ENCODE peak calls at places on chromosomes 1 and 21, in six cellular contexts. V, H, B, D, R and L are unnamed samples.

GRCh38 chr21:28516996-28517592 is 475.6 kb downstream of the LTN1 start:
- DNase-seq in V (peak; percentile 51), D (peak; percentile 52), H (peak; percentile 99), R (no peak), B (peak; percentile 71), L (peak; percentile 61)

GRCh38 chr1:43441166-43441893 is 12.4 kb downstream of the HYI start:
- DNase-seq in B (no peak), H (no peak), D (no peak), V (no peak), R (no peak), L (no peak)

GRCh38 chr21:34846601-34847112 is 177.9 kb downstream of the CLIC6 start:
- DNase-seq in V (no peak), H (no peak), R (peak; percentile 53), D (no peak), B (peak; percentile 49), L (no peak)

GRCh38 chr1:14522331-14523241 is 75.9 kb upstream of the KAZN start:
- DNase-seq in R (peak; percentile 74), V (no peak), H (peak; percentile 23), D (no peak), B (peak; percentile 16), L (no peak)

GRCh38 chr1:173870252-173871075 is 2.3 kb downstream of the ZBTB37 start:
- DNase-seq in D (no peak), B (no peak), H (no peak), V (no peak), R (no peak), L (no peak)

GRCh38 chr21:46001821-46002681 is 20.5 kb downstream of the COL6A1 start:
- DNase-seq in D (no peak), V (peak; percentile 45), B (no peak), R (no peak), H (no peak), L (no peak)

GRCh38 chr1:150168960-150169565 is 19.3 kb downstream of the PLEKHO1 start:
- DNase-seq in R (no peak), V (peak; percentile 80), B (peak; percentile 77), D (peak; percentile 51), H (peak; percentile 45), L (peak; percentile 61)

GRCh38 chr1:191707288-191707687 is 451.0 kb upstream of the RGS18 start:
- DNase-seq in R (no peak), B (no peak), D (no peak), V (no peak), H (no peak), L (no peak)

GRCh38 chr1:185499986-185500626 is 183.1 kb upstream of the IVNS1ABP start:
- DNase-seq in R (peak; percentile 10), H (no peak), V (no peak), D (no peak), B (no peak), L (peak; percentile 9)

GRCh38 chr1:64484651-64485050 is 14.7 kb downstream of the CACHD1 start:
- DNase-seq in D (no peak), H (no peak), B (no peak), R (no peak), V (no peak), L (no peak)

GRCh38 chr1:18326171-18326950 is 154.4 kb upstream of the KLHDC7A start:
- DNase-seq in R (no peak), V (no peak), H (no peak), B (no peak), D (no peak), L (no peak)

GRCh38 chr1:180916012-180916770 is 3.5 kb downstream of the KIAA1614 start:
- DNase-seq in R (no peak), B (no peak), H (no peak), D (no peak), V (no peak), L (no peak)

GRCh38 chr1:44031051-44031899 is at the start of gene SLC6A9:
- DNase-seq in H (peak; percentile 29), D (peak; percentile 23), V (peak; percentile 70), R (peak; percentile 85), B (peak; percentile 37), L (peak; percentile 91)

GRCh38 chr1:47914218-47914937 is 82.8 kb downstream of the TRABD2B start:
- DNase-seq in R (no peak), H (no peak), B (no peak), D (no peak), V (no peak), L (no peak)

GRCh38 chr1:58209578-58209977 is 336.9 kb downstream of the OMA1 start:
- DNase-seq in V (no peak), H (no peak), D (no peak), R (no peak), B (no peak), L (no peak)